ENCODE peak calls at places on chromosomes 2 and 18, in five cellular contexts. J is mammary epithelial cell, X is brain microvascular endothelial cell, Y is right lobe of liver, L is testis. D is an unnamed sample.

GRCh38 chr2:27715318-27716165 is 51.9 kb downstream of the SLC4A1AP start:
- DNase-seq in J (no peak), X (peak; percentile 27), Y (no peak), L (peak; percentile 64), D (no peak)

GRCh38 chr18:1092228-1092627 is 187.6 kb downstream of the ADCYAP1 start:
- DNase-seq in J (peak; percentile 0), X (no peak), Y (no peak), L (no peak), D (no peak)

GRCh38 chr18:74896390-74896991 is 298.8 kb downstream of the ZNF407 start:
- DNase-seq in J (peak; percentile 62), X (no peak), Y (peak; percentile 72), L (peak; percentile 70), D (peak; percentile 46)

GRCh38 chr2:232009639-232010274 is 48.2 kb downstream of the DIS3L2 start:
- DNase-seq in J (no peak), X (no peak), Y (no peak), L (no peak), D (no peak)

GRCh38 chr18:79508565-79509535 is 113.1 kb downstream of the NFATC1 start:
- DNase-seq in J (no peak), X (no peak), Y (peak; percentile 45), L (no peak), D (no peak)

GRCh38 chr2:166410828-166411472 is 35.2 kb upstream of the SCN9A start:
- DNase-seq in J (peak; percentile 84), X (peak; percentile 96), Y (no peak), L (no peak), D (no peak)

GRCh38 chr2:110993557-110994231 is 127.0 kb upstream of the BCL2L11 start:
- DNase-seq in J (peak; percentile 25), X (no peak), Y (no peak), L (no peak), D (peak; percentile 72)

GRCh38 chr2:8058652-8059051 is 623.2 kb upstream of the ID2 start:
- DNase-seq in J (no peak), X (no peak), Y (no peak), L (no peak), D (no peak)

GRCh38 chr18:23547806-23548205 is 38.5 kb downstream of the NPC1 start:
- DNase-seq in J (peak; percentile 57), X (peak; percentile 31), Y (no peak), L (no peak), D (no peak)

GRCh38 chr18:75818336-75818735 is 390.8 kb upstream of the SMIM21 start:
- DNase-seq in J (no peak), X (no peak), Y (no peak), L (no peak), D (no peak)

GRCh38 chr2:94880507-94880906 is 9.3 kb downstream of the TEKT4 start:
- DNase-seq in J (no peak), X (no peak), Y (no peak), L (no peak), D (no peak)

GRCh38 chr2:100757621-100758394 is 62.1 kb upstream of the NPAS2 start:
- DNase-seq in J (peak; percentile 89), X (peak; percentile 85), Y (no peak), L (no peak), D (no peak)

GRCh38 chr2:209458018-209458979 is 34.5 kb downstream of the MAP2 start:
- DNase-seq in J (no peak), X (no peak), Y (no peak), L (no peak), D (no peak)

GRCh38 chr2:216799873-216800421 is 59.9 kb downstream of the TNP1 start:
- DNase-seq in J (no peak), X (no peak), Y (no peak), L (peak; percentile 46), D (no peak)

GRCh38 chr2:102717308-102718018 is 44.4 kb upstream of the TMEM182 start:
- DNase-seq in J (no peak), X (no peak), Y (no peak), L (no peak), D (no peak)

GRCh38 chr2:240420206-240420899 is 15.1 kb upstream of the GPC1 start:
- DNase-seq in J (no peak), X (no peak), Y (peak; percentile 30), L (no peak), D (no peak)

GRCh38 chr2:46829240-46829970 is 86.2 kb downstream of the MCFD2 start:
- DNase-seq in J (no peak), X (no peak), Y (no peak), L (peak; percentile 7), D (no peak)

GRCh38 chr18:32301976-32302743 is 112.3 kb downstream of the MEP1B start:
- DNase-seq in J (peak; percentile 88), X (peak; percentile 93), Y (no peak), L (no peak), D (no peak)

GRCh38 chr2:177147093-177147694 is 65.4 kb upstream of the HNRNPA3 start:
- DNase-seq in J (peak; percentile 41), X (peak; percentile 55), Y (no peak), L (no peak), D (no peak)

GRCh38 chr18:23779696-23780303 is 90.5 kb downstream of the LAMA3 start:
- DNase-seq in J (no peak), X (peak; percentile 36), Y (no peak), L (no peak), D (no peak)

GRCh38 chr2:42133771-42134195 is 35.4 kb upstream of the EML4 start:
- DNase-seq in J (no peak), X (no peak), Y (no peak), L (no peak), D (no peak)

GRCh38 chr2:42138163-42139016 is 30.8 kb upstream of the EML4 start:
- DNase-seq in J (peak; percentile 81), X (peak; percentile 96), Y (no peak), L (peak; percentile 72), D (peak; percentile 77)

GRCh38 chr2:42139141-42139540 is 30.0 kb upstream of the EML4 start:
- DNase-seq in J (no peak), X (no peak), Y (no peak), L (no peak), D (no peak)

GRCh38 chr2:42135381-42136312 is 33.5 kb upstream of the EML4 start:
- DNase-seq in J (no peak), X (no peak), Y (no peak), L (no peak), D (no peak)

GRCh38 chr2:42136832-42137821 is 32.0 kb upstream of the EML4 start:
- DNase-seq in J (no peak), X (peak; percentile 14), Y (no peak), L (no peak), D (no peak)
- H3K27ac ChIP-seq in J (no peak overlapping the region), X (no peak overlapping the region), Y (no peak overlapping the region), L (no peak overlapping the region), D (no peak overlapping the region)

DNA sequence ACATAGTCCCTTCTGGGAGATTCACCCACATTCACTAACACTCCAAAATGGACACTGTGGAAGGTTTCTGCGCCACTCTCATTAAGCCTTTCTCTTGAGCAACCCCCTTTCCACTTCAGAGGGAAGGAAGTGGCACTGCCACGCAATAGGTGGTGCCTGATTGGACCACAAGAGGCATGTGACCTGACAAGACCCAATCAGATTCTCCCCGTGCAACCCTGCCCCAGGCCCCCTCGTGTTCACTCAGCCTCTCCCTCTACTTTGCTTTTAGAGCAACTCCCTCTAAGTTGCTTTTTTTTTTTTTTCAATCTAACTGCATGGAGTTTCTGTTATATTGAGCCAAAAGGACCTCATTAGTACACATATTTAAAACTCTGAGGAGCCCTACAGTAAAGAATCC is 158.0 kb downstream of the EN1 start:
- DNase-seq in J (no peak), X (no peak), Y (no peak), L (peak; percentile 58), D (no peak)
- TF ChIP-seq CTCF in J (no peak), X (no peak), Y (no peak), L (no peak), D (no peak)

GRCh38 chr2:84924173-84925106 is 19.0 kb downstream of the TMSB10 start:
- DNase-seq in J (peak; percentile 74), X (peak; percentile 33), Y (no peak), L (peak; percentile 79), D (no peak)
- H3K27ac ChIP-seq in J (peak overlapping the region; percentile 81), X (no peak overlapping the region), Y (no peak overlapping the region), L (peak overlapping the region; percentile 76), D (peak overlapping the region; percentile 58)

GRCh38 chr2:65018141-65018582 is 29.0 kb downstream of the SLC1A4 start:
- DNase-seq in J (no peak), X (no peak), Y (peak; percentile 49), L (peak; percentile 33), D (peak; percentile 48)

GRCh38 chr2:65015731-65016130 is 26.5 kb downstream of the SLC1A4 start:
- DNase-seq in J (no peak), X (no peak), Y (no peak), L (no peak), D (no peak)

GRCh38 chr2:65019010-65019409 is 29.8 kb downstream of the SLC1A4 start:
- DNase-seq in J (no peak), X (no peak), Y (no peak), L (no peak), D (no peak)

GRCh38 chr2:65016789-65017188 is 27.6 kb downstream of the SLC1A4 start:
- DNase-seq in J (no peak), X (no peak), Y (no peak), L (no peak), D (no peak)

DNA sequence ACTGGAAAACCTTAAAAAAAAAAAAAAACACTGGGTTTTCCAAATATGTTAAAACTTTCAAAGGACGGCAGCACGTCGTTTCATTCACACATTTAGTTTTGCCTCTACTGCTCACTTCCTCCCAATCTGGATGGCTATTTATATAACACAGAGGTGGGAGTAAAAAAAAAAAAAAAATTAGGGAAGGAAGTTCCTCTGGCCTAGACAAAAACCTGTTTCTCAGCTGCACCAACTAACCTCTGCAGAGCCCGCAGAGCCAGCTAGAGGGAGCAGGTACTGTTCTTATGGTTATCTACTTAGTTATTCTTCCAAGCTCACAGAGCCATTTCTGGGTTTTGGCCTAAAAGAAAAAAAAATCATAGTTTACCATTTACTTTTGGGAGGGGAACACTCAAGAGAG is 28.1 kb downstream of the SLC1A4 start:
- DNase-seq in J (no peak), X (no peak), Y (no peak), L (peak; percentile 28), D (no peak)
- TF ChIP-seq CTCF in J (peak; percentile 39), X (peak; percentile 42), Y (no peak), L (no peak), D (no peak)

DNA sequence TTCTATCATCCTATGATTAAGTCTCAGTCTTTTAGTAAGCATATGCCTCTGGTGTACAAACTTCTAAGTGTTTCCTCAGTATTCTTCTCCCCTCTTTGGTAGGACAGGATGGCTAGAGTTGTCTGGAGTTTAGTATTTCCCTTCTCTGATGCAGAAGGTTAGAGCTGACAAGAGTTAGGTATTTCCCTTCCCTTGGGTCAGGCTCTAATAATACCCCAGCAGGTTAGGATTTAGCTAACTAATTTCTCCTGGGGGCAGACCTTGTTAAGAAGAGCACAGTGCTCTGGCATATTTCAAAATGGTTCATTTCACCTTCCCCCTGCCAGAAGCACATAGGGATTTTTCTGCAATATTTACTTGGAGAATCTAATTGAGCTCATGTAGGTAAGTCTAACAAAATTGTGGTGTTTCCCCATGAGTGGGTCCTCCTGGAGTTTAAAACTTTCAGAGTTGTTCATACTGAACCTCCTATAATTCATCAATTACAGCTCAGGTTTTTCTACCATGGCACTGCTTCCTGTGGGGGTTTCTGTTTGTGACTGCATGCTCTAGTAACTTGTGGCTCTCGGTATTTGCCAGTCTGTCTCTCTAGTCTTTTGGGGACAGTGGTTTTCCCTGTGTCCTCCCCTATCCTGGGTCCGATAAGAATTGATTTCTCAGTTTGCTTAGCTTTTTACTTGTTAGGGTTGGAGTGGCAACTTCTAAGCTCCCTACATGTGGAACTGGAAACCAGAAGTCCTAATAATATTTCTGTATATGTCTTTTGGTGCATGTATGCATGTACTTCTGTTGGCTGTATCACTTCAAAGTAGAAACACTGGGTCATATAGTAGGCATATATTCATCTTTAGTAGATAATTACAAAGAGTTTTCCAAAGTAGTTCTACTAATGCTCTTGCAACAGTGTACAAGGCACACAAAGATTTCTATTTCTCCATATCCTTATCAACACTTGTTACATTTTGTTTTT is 77.7 kb downstream of the GDF7 start:
- DNase-seq in J (no peak), X (no peak), Y (no peak), L (no peak), D (no peak)
- H3K27ac ChIP-seq in J (no peak overlapping the region), X (no peak overlapping the region), Y (no peak overlapping the region), L (no peak overlapping the region), D (no peak overlapping the region)

D was measured in lung.